ENCODE peak calls at places on chromosomes 4 and X, in four cellular contexts. M, G, V and Q are unnamed samples.

GRCh38 chrX:38095971-38096529 is 89.7 kb downstream of the SYTL5 start:
- DNase-seq in G (no peak), M (no peak), V (no peak), Q (peak; percentile 4)

GRCh38 chr4:156957558-156957957 is 14.0 kb downstream of the PDGFC start:
- DNase-seq in V (no peak), G (no peak), M (no peak), Q (no peak)

GRCh38 chr4:8312069-8312445 is 42.5 kb downstream of the HTRA3 start:
- DNase-seq in V (no peak), G (no peak), M (no peak), Q (no peak)

GRCh38 chr4:56655627-56656345 is 25.3 kb downstream of the HOPX start:
- DNase-seq in M (peak; percentile 10), V (peak; percentile 83), G (peak; percentile 42), Q (no peak)

GRCh38 chr4:25843340-25844097 is 19.3 kb downstream of the SEL1L3 start:
- DNase-seq in G (no peak), V (no peak), M (peak; percentile 59), Q (peak; percentile 21)

GRCh38 chrX:103220511-103221406 is 5.9 kb downstream of the BEX4 start:
- DNase-seq in V (no peak), G (no peak), M (no peak), Q (no peak)

GRCh38 chr4:73803213-73803612 is 33.3 kb upstream of the CXCL6 start:
- DNase-seq in V (no peak), M (no peak), G (no peak), Q (no peak)

GRCh38 chr4:20625460-20625859 is 74.8 kb upstream of the PACRGL start:
- DNase-seq in M (peak; percentile 51), V (no peak), G (no peak), Q (no peak)

GRCh38 chr4:48831532-48832015 is 686 bp downstream of the OCIAD1 start:
- DNase-seq in G (no peak), M (no peak), V (no peak), Q (peak; percentile 53)

GRCh38 chr4:82851902-82852750 is 38.8 kb downstream of the SEC31A start:
- DNase-seq in V (no peak), M (no peak), G (peak; percentile 35), Q (peak; percentile 44)

GRCh38 chr4:82017680-82018079 is 356.1 kb downstream of the HNRNPD start:
- DNase-seq in G (peak; percentile 80), M (no peak), V (no peak), Q (peak; percentile 25)

GRCh38 chr4:186832906-186833305 is 109.2 kb upstream of the FAT1 start:
- DNase-seq in G (no peak), M (no peak), V (no peak), Q (no peak)

GRCh38 chrX:70504772-70505450 is 60.3 kb downstream of the DLG3 start:
- DNase-seq in M (no peak), G (no peak), V (no peak), Q (peak; percentile 24)

GRCh38 chrX:153970398-153971123 is 1.1 kb downstream of the HCFC1 start:
- DNase-seq in G (peak; percentile 47), M (no peak), V (peak; percentile 86), Q (peak; percentile 38)

GRCh38 chrX:16436348-16437188 is 213.4 kb upstream of the S100G start:
- DNase-seq in M (peak; percentile 79), V (peak; percentile 65), G (peak; percentile 94), Q (peak; percentile 58)

GRCh38 chr4:159235779-159236368 is 133.0 kb downstream of the RAPGEF2 start:
- DNase-seq in G (no peak), M (no peak), V (no peak), Q (no peak)

GRCh38 chr4:98345838-98346237 is 84.7 kb downstream of the RAP1GDS1 start:
- DNase-seq in M (no peak), V (no peak), G (peak; percentile 6), Q (no peak)

GRCh38 chrX:46279214-46279924 is 265.9 kb downstream of the ZNF674 start:
- DNase-seq in M (no peak), G (no peak), V (no peak), Q (no peak)

GRCh38 chr4:48985976-48986653 is at the start of gene CWH43:
- DNase-seq in V (peak; percentile 79), M (peak; percentile 74), G (no peak), Q (no peak)

GRCh38 chrX:19885732-19886131 is 1.7 kb downstream of the SH3KBP1 start:
- DNase-seq in M (no peak), G (no peak), V (no peak), Q (no peak)

GRCh38 chr4:31370866-31371465 is 650.8 kb downstream of the PCDH7 start:
- DNase-seq in G (peak; percentile 66), M (no peak), V (no peak), Q (peak; percentile 46)

GRCh38 chr4:82951196-82951595 is 50.7 kb downstream of the THAP9 start:
- DNase-seq in G (no peak), V (no peak), M (no peak), Q (no peak)

GRCh38 chrX:153993079-153993478 is 20.5 kb downstream of the TMEM187 start:
- DNase-seq in V (no peak), G (no peak), M (no peak), Q (no peak)

GRCh38 chr4:17027495-17027894 is 129.1 kb upstream of the LDB2 start:
- DNase-seq in M (no peak), G (no peak), V (no peak), Q (no peak)

GRCh38 chr4:185793716-185794115 is 18.3 kb downstream of the SORBS2 start:
- DNase-seq in V (no peak), M (no peak), G (no peak), Q (no peak)

GRCh38 chr4:83197555-83198235 is 83.2 kb upstream of the PLAC8 start:
- DNase-seq in V (no peak), G (no peak), M (peak; percentile 80), Q (no peak)

GRCh38 chr4:154503598-154503997 is 12.0 kb upstream of the DCHS2 start:
- DNase-seq in V (no peak), G (peak; percentile 54), M (no peak), Q (no peak)

GRCh38 chr4:101271516-101271915 is 75.8 kb downstream of the PPP3CA start:
- DNase-seq in V (no peak), G (peak; percentile 46), M (no peak), Q (no peak)

GRCh38 chr4:8746523-8747466 is 124.8 kb downstream of the HMX1 start:
- DNase-seq in M (no peak), V (no peak), G (no peak), Q (no peak)

GRCh38 chrX:134181261-134181660 is 55.7 kb upstream of the CCDC160 start:
- DNase-seq in V (no peak), M (no peak), G (no peak), Q (no peak)

GRCh38 chr4:118396881-118397666 is 44.3 kb upstream of the PRSS12 start:
- DNase-seq in M (no peak), V (no peak), G (no peak), Q (peak; percentile 19)

GRCh38 chr4:30537462-30537861 is 182.7 kb upstream of the PCDH7 start:
- DNase-seq in M (peak; percentile 19), V (no peak), G (no peak), Q (no peak)

GRCh38 chr4:132114885-132115284 is 1034.2 kb upstream of the PCDH10 start:
- DNase-seq in V (no peak), M (no peak), G (no peak), Q (no peak)

DNA sequence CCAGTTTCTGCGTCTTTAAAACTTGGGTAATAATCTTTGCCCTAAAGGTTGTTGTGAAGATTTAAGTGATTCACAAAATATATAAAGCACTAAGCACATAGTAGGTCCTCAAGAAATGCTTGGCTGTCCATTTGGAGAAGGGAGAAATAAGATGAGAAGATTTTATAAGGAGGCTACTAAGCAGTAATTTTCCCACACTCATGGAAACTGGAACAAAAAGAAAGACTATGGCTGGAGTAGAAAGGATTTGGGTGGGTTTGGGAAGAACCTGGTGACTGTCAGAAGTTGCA is 47.0 kb downstream of the PRPS1 start:
- DNase-seq in V (no peak), G (no peak), M (no peak), Q (no peak)
- H3K4me3 ChIP-seq in V (peak overlapping the region; percentile 64), G (no peak overlapping the region), M (no peak overlapping the region), Q (no peak overlapping the region)

GRCh38 chrX:39652336-39652735 is 445.4 kb downstream of the BCOR start:
- DNase-seq in G (no peak), V (no peak), M (no peak), Q (peak; percentile 55)
- TF ChIP-seq CTCF in G (peak; percentile 27), V (peak; percentile 49), M (peak; percentile 32), Q (peak; percentile 44)

DNA sequence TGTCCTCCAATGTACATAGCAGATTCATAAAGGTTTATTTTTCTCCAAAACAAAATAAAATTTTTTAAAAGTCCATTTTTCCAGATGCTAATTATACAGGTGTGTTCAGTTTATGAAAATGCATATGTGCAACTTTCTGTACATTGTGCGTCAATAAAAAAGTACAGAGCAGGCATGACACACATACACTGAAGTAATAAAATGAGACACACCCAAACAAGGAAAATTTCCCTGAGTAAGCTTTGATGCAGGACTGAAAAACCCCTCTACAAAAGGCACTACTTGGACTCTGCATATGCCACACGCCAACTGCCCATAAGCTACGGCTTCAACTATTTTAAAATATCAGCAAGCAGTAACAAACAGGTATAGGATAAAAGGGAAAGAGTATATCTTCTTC is 13.8 kb downstream of the ARAP2 start:
- DNase-seq in V (no peak), G (no peak), M (no peak), Q (no peak)
- H3K4me3 ChIP-seq in V (no peak overlapping the region), G (no peak overlapping the region), M (no peak overlapping the region), Q (no peak overlapping the region)

GRCh38 chrX:9992061-9992460 is 24.9 kb downstream of the CLDN34 start:
- DNase-seq in M (no peak), V (no peak), G (no peak), Q (no peak)
- TF ChIP-seq CTCF in M (no peak), V (no peak), G (no peak), Q (no peak)

GRCh38 chrX:125202486-125203378 is 116.9 kb upstream of the TEX13C start:
- DNase-seq in V (no peak), M (no peak), G (peak; percentile 0), Q (no peak)

GRCh38 chrX:125203379-125203736 is 116.3 kb upstream of the TEX13C start:
- DNase-seq in G (peak; percentile 18), V (peak; percentile 78), M (no peak), Q (no peak)

GRCh38 chrX:125203737-125204578 is 115.7 kb upstream of the TEX13C start:
- DNase-seq in G (peak; percentile 56), M (no peak), V (peak; percentile 72), Q (no peak)

GRCh38 chrX:125205918-125206665 is 113.6 kb upstream of the TEX13C start:
- DNase-seq in V (no peak), M (no peak), G (peak; percentile 54), Q (no peak)

GRCh38 chrX:125205084-125205917 is 114.4 kb upstream of the TEX13C start:
- DNase-seq in M (peak; percentile 12), V (peak; percentile 85), G (peak; percentile 74), Q (peak; percentile 17)
- H3K4me3 ChIP-seq in M (peak overlapping the region; percentile 23), V (peak overlapping the region; percentile 68), G (peak overlapping the region; percentile 35), Q (peak overlapping the region; percentile 7)

DNA sequence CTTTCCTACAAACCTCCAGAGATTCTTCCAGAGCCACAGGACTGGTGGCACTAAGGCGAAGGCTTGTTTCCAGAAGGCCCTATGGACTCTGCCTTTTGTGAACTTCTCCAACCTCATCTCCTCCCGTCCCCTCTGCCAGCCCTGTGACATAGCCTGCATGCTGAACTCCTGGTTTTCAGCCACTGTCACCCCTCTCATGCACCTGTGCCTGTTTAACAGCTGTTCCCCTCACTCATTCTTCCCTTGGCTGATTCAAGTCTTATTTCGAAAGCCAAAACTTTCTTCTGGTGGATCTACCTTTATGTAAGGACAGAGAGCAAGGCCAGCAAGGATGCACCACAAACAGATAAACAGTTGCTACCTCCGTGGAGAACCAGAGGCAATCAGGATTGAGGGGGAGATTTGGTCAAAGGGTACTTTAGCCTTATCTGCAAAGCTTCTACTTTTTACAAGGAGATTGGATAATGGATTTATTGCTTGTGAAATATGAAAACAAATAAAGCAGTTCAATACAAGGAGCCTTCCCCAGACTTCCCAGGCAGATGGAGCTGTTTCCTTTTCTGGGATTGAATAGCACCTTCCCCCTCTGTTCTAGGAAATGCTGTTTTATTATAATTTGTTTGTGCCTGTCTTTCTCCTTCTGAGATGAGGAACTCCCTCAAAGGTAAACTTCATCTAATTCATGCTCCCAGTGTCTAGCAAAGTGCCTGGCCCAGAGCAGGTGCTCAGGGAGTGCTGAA is 5.7 kb downstream of the CITED1 start:
- DNase-seq in G (no peak), V (no peak), M (no peak), Q (no peak)
- TF ChIP-seq CTCF in G (no peak), V (no peak), M (no peak), Q (no peak)